ENCODE peak calls at places on chromosomes 16 and 17, in eight cellular contexts. U, S, D, K, V, X, F and L are unnamed samples.

GRCh38 chr16:46885960-46886763 is 2.0 kb downstream of the GPT2 start:
- DNase-seq in U (peak), S (no peak), D (no peak), K (no peak), V (no peak), X (no peak), F (no peak), L (peak)

GRCh38 chr17:57849163-57849873 is 526 bp downstream of the MRPS23 start:
- DNase-seq in U (no peak), S (no peak), D (peak), K (no peak), V (no peak), X (no peak), F (no peak), L (no peak)

GRCh38 chr17:73643012-73643845 is 1.0 kb downstream of the SDK2 start:
- DNase-seq in U (no peak), S (no peak), D (no peak), K (peak), V (no peak), X (no peak), F (no peak), L (peak)

GRCh38 chr17:57861000-57861736 is 11.3 kb upstream of the MRPS23 start:
- DNase-seq in U (peak), S (peak), D (peak), K (peak), V (peak), X (peak), F (peak), L (peak)

GRCh38 chr16:84058211-84058610 is 15.6 kb upstream of the SLC38A8 start:
- DNase-seq in U (no peak), S (no peak), D (no peak), K (no peak), V (no peak), X (peak), F (no peak), L (no peak)

GRCh38 chr16:56915311-56916105 is 16.4 kb upstream of the HERPUD1 start:
- DNase-seq in U (no peak), S (no peak), D (peak), K (no peak), V (no peak), X (no peak), F (no peak), L (no peak)

GRCh38 chr17:40309031-40309937 is at the start of gene RARA:
- DNase-seq in U (no peak), S (peak), D (no peak), K (peak), V (no peak), X (peak), F (no peak), L (no peak)

GRCh38 chr17:68400404-68400735 is 56.9 kb downstream of the WIPI1 start:
- DNase-seq in U (no peak), S (no peak), D (no peak), K (no peak), V (no peak), X (no peak), F (no peak), L (no peak)

GRCh38 chr16:30585022-30585399 is 486 bp downstream of the ZNF785 start:
- DNase-seq in U (no peak), S (peak), D (no peak), K (no peak), V (no peak), X (peak), F (no peak), L (peak)

GRCh38 chr17:62882878-62883277 is 74.8 kb upstream of the MARCHF10 start:
- DNase-seq in U (peak), S (no peak), D (no peak), K (no peak), V (no peak), X (no peak), F (no peak), L (peak)

GRCh38 chr17:35170968-35171771 is 23.0 kb downstream of the SLC35G3 start:
- DNase-seq in U (peak), S (no peak), D (peak), K (peak), V (no peak), X (no peak), F (no peak), L (peak)

GRCh38 chr16:68367034-68367433 is 56.2 kb downstream of the PRMT7 start:
- DNase-seq in U (peak), S (peak), D (peak), K (peak), V (no peak), X (peak), F (no peak), L (peak)

GRCh38 chr16:26981266-26981938 is 85.3 kb upstream of the C16orf82 start:
- DNase-seq in U (peak), S (no peak), D (no peak), K (no peak), V (no peak), X (no peak), F (no peak), L (no peak)

GRCh38 chr17:45320931-45321461 is 4.2 kb upstream of the MAP3K14 start:
- DNase-seq in U (peak), S (peak), D (peak), K (peak), V (peak), X (no peak), F (no peak), L (peak)

GRCh38 chr16:59591480-59591879 is 857.4 kb upstream of the GOT2 start:
- DNase-seq in U (peak), S (no peak), D (peak), K (no peak), V (no peak), X (no peak), F (no peak), L (no peak)

GRCh38 chr17:73474370-73474988 is 162.7 kb upstream of the CDC42EP4 start:
- DNase-seq in U (peak), S (peak), D (peak), K (peak), V (peak), X (peak), F (peak), L (peak)

GRCh38 chr17:44774271-44775135 is 15.7 kb downstream of the ADAM11 start:
- DNase-seq in U (peak), S (peak), D (peak), K (peak), V (peak), X (peak), F (peak), L (peak)

GRCh38 chr16:3879258-3879886 is 1.1 kb downstream of the CREBBP start:
- DNase-seq in U (no peak), S (no peak), D (no peak), K (no peak), V (peak), X (peak), F (peak), L (peak)

GRCh38 chr16:10762336-10762995 is 18.8 kb downstream of the NUBP1 start:
- DNase-seq in U (no peak), S (no peak), D (no peak), K (no peak), V (no peak), X (no peak), F (no peak), L (no peak)

GRCh38 chr17:33053641-33054040 is 62.0 kb downstream of the SPACA3 start:
- DNase-seq in U (no peak), S (no peak), D (no peak), K (no peak), V (no peak), X (no peak), F (no peak), L (no peak)
- H3K4me3 ChIP-seq in U (no peak), S (no peak), D (no peak), K (no peak), V (no peak), X (no peak), F (no peak), L (no peak)

DNA sequence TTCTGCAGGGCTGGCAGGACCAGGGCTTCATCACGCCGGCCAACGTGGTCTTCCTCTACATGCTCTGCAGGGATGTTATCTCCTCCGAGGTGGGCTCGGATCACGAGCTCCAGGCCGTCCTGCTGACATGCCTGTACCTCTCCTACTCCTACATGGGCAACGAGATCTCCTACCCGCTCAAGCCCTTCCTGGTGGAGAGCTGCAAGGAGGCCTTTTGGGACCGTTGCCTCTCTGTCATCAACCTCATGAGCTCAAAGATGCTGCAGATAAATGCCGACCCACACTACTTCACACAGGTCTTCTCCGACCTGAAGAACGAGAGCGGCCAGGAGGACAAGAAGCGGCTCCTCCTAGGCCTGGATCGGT is 1.4 kb downstream of the CDK5R1 start:
- DNase-seq in U (no peak), S (no peak), D (no peak), K (no peak), V (no peak), X (no peak), F (no peak), L (no peak)
- TF ChIP-seq POLR2A in U (no peak), S (no peak), D (no peak), K (no peak), V (no peak), X (no peak), F (no peak), L (no peak)

GRCh38 chr17:81684442-81684911 is 666 bp downstream of the HGS start:
- DNase-seq in U (peak), S (peak), D (peak), K (peak), V (peak), X (no peak), F (no peak), L (no peak)
- H3K4me3 ChIP-seq in U (peak), S (peak), D (peak), K (peak), V (peak), X (peak), F (peak), L (peak)

GRCh38 chr17:28042721-28043291 is 329 bp downstream of the NLK start:
- DNase-seq in U (no peak), S (no peak), D (no peak), K (no peak), V (no peak), X (no peak), F (no peak), L (no peak)

GRCh38 chr17:28041844-28042656 is 427 bp upstream of the NLK start:
- DNase-seq in U (peak), S (no peak), D (no peak), K (peak), V (no peak), X (no peak), F (no peak), L (no peak)

GRCh38 chr17:28043296-28043695 is 819 bp downstream of the NLK start:
- DNase-seq in U (no peak), S (no peak), D (no peak), K (no peak), V (no peak), X (no peak), F (no peak), L (no peak)

GRCh38 chr17:28042657-28042720 is at the start of gene NLK:
- DNase-seq in U (no peak), S (no peak), D (no peak), K (no peak), V (no peak), X (no peak), F (no peak), L (no peak)

GRCh38 chr17:28041068-28041843 is 1.2 kb upstream of the NLK start:
- DNase-seq in U (peak), S (peak), D (peak), K (peak), V (peak), X (peak), F (peak), L (peak)
- TF ChIP-seq POLR2A in U (peak), S (peak), D (peak), K (peak), V (no peak), X (peak), F (peak), L (peak)

GRCh38 chr16:79928142-79928735 is 327.7 kb upstream of the MAF start:
- DNase-seq in U (no peak), S (no peak), D (no peak), K (no peak), V (no peak), X (no peak), F (no peak), L (no peak)

GRCh38 chr16:79933586-79933985 is 333.0 kb upstream of the MAF start:
- DNase-seq in U (no peak), S (no peak), D (no peak), K (no peak), V (no peak), X (no peak), F (no peak), L (no peak)

GRCh38 chr16:79929260-79929977 is 328.9 kb upstream of the MAF start:
- DNase-seq in U (no peak), S (no peak), D (no peak), K (no peak), V (no peak), X (no peak), F (no peak), L (no peak)

GRCh38 chr16:79931721-79932120 is 331.2 kb upstream of the MAF start:
- DNase-seq in U (no peak), S (no peak), D (no peak), K (no peak), V (no peak), X (no peak), F (no peak), L (no peak)

DNA sequence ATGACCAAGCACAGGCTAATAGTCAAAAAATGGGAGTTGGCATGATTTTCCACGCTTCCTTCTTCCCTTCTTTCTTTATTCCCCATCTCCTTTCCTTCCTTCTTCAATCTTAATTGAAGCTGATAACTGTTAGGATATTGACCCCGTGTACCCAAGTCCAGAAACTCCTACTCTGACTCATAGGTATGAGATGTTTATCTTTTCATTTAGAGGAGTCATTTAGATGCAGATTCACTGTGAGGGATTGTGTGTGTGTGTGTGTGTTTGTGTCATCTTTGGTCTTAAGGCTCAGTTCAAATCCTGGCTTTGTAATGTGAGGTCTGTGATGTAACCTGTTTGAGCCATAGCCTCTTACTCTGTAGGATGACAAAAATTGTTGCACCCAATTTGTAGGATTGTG is 332.0 kb upstream of the MAF start:
- DNase-seq in U (no peak), S (no peak), D (no peak), K (no peak), V (no peak), X (peak), F (no peak), L (no peak)
- H3K4me3 ChIP-seq in U (no peak), S (no peak), D (no peak), K (no peak), V (no peak), X (no peak), F (no peak), L (no peak)